ENCODE peak calls at places on chromosomes 6 and 20, in six cellular contexts. G is mesenchymal stem cell; R is heart left ventricle; A is CD8-positive, alpha-beta memory T cell; S is cardiac muscle cell; P is uterus. I is an unnamed sample.

GRCh38 chr6:116884530-116884929 is 7.5 kb downstream of the RFX6 start:
- DNase-seq in G (no peak), R (no peak), A (no peak), S (no peak), P (no peak), I (no peak)

GRCh38 chr6:142530566-142530965 is 228.8 kb downstream of the ADGRG6 start:
- DNase-seq in G (no peak), R (no peak), A (no peak), S (no peak), P (no peak), I (no peak)

GRCh38 chr20:54372313-54372712 is 103.1 kb upstream of the DOK5 start:
- DNase-seq in G (no peak), R (no peak), A (no peak), S (no peak), P (no peak), I (no peak)

GRCh38 chr6:21931641-21932335 is 338.2 kb downstream of the SOX4 start:
- DNase-seq in G (peak; percentile 65), R (no peak), A (no peak), S (no peak), P (no peak), I (no peak)

GRCh38 chr20:40562031-40562430 is 127.0 kb downstream of the MAFB start:
- DNase-seq in G (peak; percentile 53), R (no peak), A (no peak), S (no peak), P (no peak), I (no peak)

GRCh38 chr6:147000545-147001488 is 203.4 kb upstream of the STXBP5 start:
- DNase-seq in G (peak; percentile 44), R (no peak), A (no peak), S (no peak), P (no peak), I (no peak)

GRCh38 chr6:15470746-15471145 is 192.1 kb downstream of the DTNBP1 start:
- DNase-seq in G (no peak), R (no peak), A (no peak), S (no peak), P (no peak), I (no peak)

GRCh38 chr6:37667050-37667814 is 30.5 kb downstream of the MDGA1 start:
- DNase-seq in G (peak; percentile 19), R (no peak), A (no peak), S (no peak), P (no peak), I (no peak)

GRCh38 chr20:63943007-63943807 is 13.0 kb downstream of the UCKL1 start:
- DNase-seq in G (no peak), R (peak; percentile 30), A (no peak), S (no peak), P (no peak), I (no peak)

GRCh38 chr6:38984723-38985122 is 63.9 kb upstream of the GLP1R start:
- DNase-seq in G (no peak), R (no peak), A (no peak), S (no peak), P (no peak), I (no peak)

GRCh38 chr6:11971154-11971553 is 41.0 kb upstream of the HIVEP1 start:
- DNase-seq in G (peak; percentile 88), R (no peak), A (no peak), S (no peak), P (no peak), I (no peak)

GRCh38 chr6:105968230-105968954 is 117.7 kb upstream of the PRDM1 start:
- DNase-seq in G (no peak), R (no peak), A (no peak), S (no peak), P (no peak), I (no peak)

GRCh38 chr6:151730496-151730870 is 77.0 kb upstream of the ESR1 start:
- DNase-seq in G (no peak), R (no peak), A (no peak), S (no peak), P (no peak), I (no peak)

GRCh38 chr6:17397764-17398194 is 4.4 kb downstream of the CAP2 start:
- DNase-seq in G (peak; percentile 45), R (no peak), A (no peak), S (no peak), P (no peak), I (no peak)

GRCh38 chr6:143680157-143680556 is 2.4 kb downstream of the PHACTR2 start:
- DNase-seq in G (no peak), R (no peak), A (no peak), S (no peak), P (no peak), I (no peak)

GRCh38 chr6:5394280-5394679 is 133.0 kb downstream of the FARS2 start:
- DNase-seq in G (no peak), R (no peak), A (no peak), S (no peak), P (no peak), I (no peak)

GRCh38 chr6:35736293-35736894 is 438 bp upstream of the ARMC12 start:
- DNase-seq in G (peak; percentile 67), R (peak; percentile 76), A (peak; percentile 83), S (peak; percentile 75), P (peak; percentile 82), I (no peak)

GRCh38 chr20:22942742-22943141 is 92.4 kb upstream of the SSTR4 start:
- DNase-seq in G (no peak), R (no peak), A (no peak), S (no peak), P (no peak), I (no peak)

GRCh38 chr6:104885518-104886043 is 25.9 kb upstream of the HACE1 start:
- DNase-seq in G (no peak), R (no peak), A (no peak), S (no peak), P (no peak), I (no peak)

GRCh38 chr6:145865595-145865994 is 51.0 kb upstream of the FBXO30 start:
- DNase-seq in G (no peak), R (no peak), A (no peak), S (no peak), P (no peak), I (no peak)

GRCh38 chr20:9578584-9578983 is 64.2 kb downstream of the LAMP5 start:
- DNase-seq in G (no peak), R (no peak), A (no peak), S (no peak), P (no peak), I (no peak)
- H3K4me3 ChIP-seq in G (no peak overlapping the region), R (no peak overlapping the region), A (no peak overlapping the region), S (no peak overlapping the region), P (no peak overlapping the region), I (no peak overlapping the region)

DNA sequence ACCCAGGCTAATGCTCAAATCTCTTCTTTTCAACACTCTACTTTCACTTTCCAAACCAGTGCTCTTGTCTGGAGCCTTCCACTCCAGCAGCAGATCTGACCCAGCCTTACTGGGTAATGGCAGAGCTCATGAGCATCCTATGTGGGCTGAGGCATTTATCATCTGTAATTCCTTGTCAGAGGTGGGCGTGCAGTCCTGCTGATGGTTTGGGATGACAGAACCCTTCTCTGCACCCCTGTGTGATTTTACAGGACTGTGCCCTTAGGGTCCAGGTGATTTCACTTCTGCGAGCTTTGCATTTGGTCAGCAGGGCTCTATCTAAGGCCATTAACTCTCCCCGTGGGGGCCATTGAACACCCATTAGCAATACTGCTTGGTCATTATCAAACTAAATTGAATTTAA is 55.4 kb downstream of the LAMA4 start:
- DNase-seq in G (no peak), R (no peak), A (no peak), S (peak; percentile 58), P (no peak), I (no peak)
- H3K27ac ChIP-seq in G (no peak overlapping the region), R (peak overlapping the region; percentile 57), A (no peak overlapping the region), S (peak overlapping the region; percentile 77), P (peak overlapping the region; percentile 18), I (no peak overlapping the region)

GRCh38 chr6:53659458-53659857 is 6.1 kb downstream of the KLHL31 start:
- DNase-seq in G (no peak), R (no peak), A (no peak), S (no peak), P (no peak), I (no peak)
- H3K4me3 ChIP-seq in G (no peak overlapping the region), R (no peak overlapping the region), A (no peak overlapping the region), S (no peak overlapping the region), P (no peak overlapping the region), I (no peak overlapping the region)

GRCh38 chr6:170270984-170271593 is 19.8 kb downstream of the DLL1 start:
- DNase-seq in G (no peak), R (peak; percentile 5), A (no peak), S (no peak), P (no peak), I (no peak)
- H3K27ac ChIP-seq in G (no peak overlapping the region), R (no peak overlapping the region), A (no peak overlapping the region), S (no peak overlapping the region), P (no peak overlapping the region), I (no peak overlapping the region)

DNA sequence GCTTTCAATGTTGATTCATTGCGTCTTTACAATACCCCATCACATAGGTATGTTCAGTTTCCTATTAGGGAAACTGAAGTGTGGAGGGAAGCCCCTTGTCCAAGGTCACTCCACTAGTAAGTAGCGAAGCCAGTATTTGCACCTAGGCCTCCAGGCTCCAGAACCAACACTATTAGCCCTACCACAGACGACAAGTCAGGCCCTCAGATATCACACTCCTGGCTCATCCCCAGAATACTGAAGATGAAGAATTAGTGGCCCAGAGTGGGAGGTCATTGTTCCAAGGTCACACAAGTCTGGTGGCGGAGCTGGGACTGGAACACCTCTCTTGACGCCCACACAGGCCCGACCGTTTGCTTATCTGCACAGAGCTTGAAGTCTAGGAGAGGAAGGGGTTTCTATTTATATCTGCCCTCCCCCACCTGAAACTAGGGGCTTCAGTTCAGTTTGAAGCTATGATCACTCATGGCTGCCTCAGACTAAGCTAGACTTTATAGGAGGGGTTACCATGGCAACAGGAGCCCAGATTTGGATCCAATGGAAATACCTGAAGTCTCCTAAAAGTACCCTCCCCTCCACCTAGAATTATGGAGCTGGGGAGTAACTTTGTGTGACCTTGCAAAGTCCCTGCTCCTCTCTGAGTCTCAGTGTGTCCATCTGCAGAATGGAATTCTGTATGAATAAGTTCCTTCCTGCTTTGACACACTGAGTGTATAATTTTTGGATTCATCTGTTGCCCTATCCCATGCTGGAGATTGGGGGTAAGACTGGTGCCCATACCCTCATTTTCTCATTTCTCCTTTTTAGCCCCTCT is 2.2 kb downstream of the SNTA1 start:
- DNase-seq in G (no peak), R (peak; percentile 61), A (no peak), S (peak; percentile 94), P (no peak), I (no peak)
- H3K4me3 ChIP-seq in G (no peak overlapping the region), R (peak overlapping the region; percentile 61), A (no peak overlapping the region), S (peak overlapping the region; percentile 68), P (no peak overlapping the region), I (no peak overlapping the region)

GRCh38 chr20:49165611-49166010 is 22.5 kb downstream of the STAU1 start:
- DNase-seq in G (no peak), R (no peak), A (no peak), S (no peak), P (no peak), I (no peak)

GRCh38 chr20:49167811-49168507 is 20.2 kb downstream of the STAU1 start:
- DNase-seq in G (peak; percentile 50), R (no peak), A (no peak), S (no peak), P (no peak), I (no peak)

GRCh38 chr20:49163696-49164095 is 24.4 kb downstream of the STAU1 start:
- DNase-seq in G (no peak), R (no peak), A (no peak), S (no peak), P (no peak), I (no peak)

GRCh38 chr20:49169547-49169946 is 18.6 kb downstream of the STAU1 start:
- DNase-seq in G (no peak), R (no peak), A (no peak), S (no peak), P (no peak), I (no peak)

GRCh38 chr20:49166534-49167449 is 21.3 kb downstream of the STAU1 start:
- DNase-seq in G (no peak), R (no peak), A (no peak), S (no peak), P (no peak), I (no peak)
- H3K27ac ChIP-seq in G (no peak overlapping the region), R (peak overlapping the region; percentile 52), A (no peak overlapping the region), S (peak overlapping the region; percentile 67), P (peak overlapping the region; percentile 20), I (no peak overlapping the region)

I was measured in iPS DF 6.9.